ENCODE peak calls at places on chromosomes 4 and X, in seven cellular contexts. X is heart right ventricle; N is lower lobe of right lung; F is SJSA1; V is tibial artery; I is CD4-positive, CD25-positive, alpha-beta regulatory T cell; E is thyroid gland. R is an unnamed sample. For H3K4me1, the result is how much of the 10 kb centered on the place peaks cover.

GRCh38 chr4:82382756-82383155 is 9.0 kb upstream of the HNRNPD start:
- DNase-seq in X (no peak), N (no peak), F (no peak), V (no peak), I (no peak), E (no peak), R (peak)

GRCh38 chrX:10156199-10157031 is at the start of gene CLCN4:
- DNase-seq in X (peak), N (peak), F (peak), V (peak), I (no peak), E (peak), R (peak)

GRCh38 chr4:24659241-24659961 is 75.0 kb upstream of the DHX15 start:
- DNase-seq in X (no peak), N (no peak), F (no peak), V (no peak), I (no peak), E (no peak), R (no peak)

GRCh38 chr4:89137695-89138094 is 26.4 kb downstream of the TIGD2 start:
- DNase-seq in X (no peak), N (no peak), F (no peak), V (no peak), I (no peak), E (no peak), R (no peak)

GRCh38 chrX:109890910-109891502 is 111.9 kb upstream of the TMEM164 start:
- DNase-seq in X (peak), N (peak), F (peak), V (peak), I (peak), E (peak), R (peak)

GRCh38 chr4:156280726-156281125 is 327.1 kb upstream of the CTSO start:
- DNase-seq in X (no peak), N (no peak), F (no peak), V (no peak), I (no peak), E (no peak), R (no peak)

GRCh38 chr4:182555997-182556418 is 312.8 kb downstream of the TENM3 start:
- DNase-seq in X (no peak), N (no peak), F (peak), V (no peak), I (no peak), E (peak), R (no peak)

GRCh38 chr4:66178901-66179300 is 508.6 kb upstream of the EPHA5 start:
- DNase-seq in X (no peak), N (no peak), F (peak), V (no peak), I (no peak), E (no peak), R (no peak)

GRCh38 chr4:168585168-168586091 is 88.6 kb downstream of the PALLD start:
- DNase-seq in X (peak), N (peak), F (peak), V (peak), I (no peak), E (peak), R (peak)

GRCh38 chr4:128315756-128316520 is 28.3 kb upstream of the PGRMC2 start:
- DNase-seq in X (no peak), N (no peak), F (no peak), V (no peak), I (no peak), E (no peak), R (no peak)

GRCh38 chr4:7540216-7540615 is 105.5 kb upstream of the PSAPL1 start:
- DNase-seq in X (no peak), N (no peak), F (no peak), V (no peak), I (no peak), E (no peak), R (no peak)

GRCh38 chr4:55866973-55867574 is 13.6 kb downstream of the EXOC1 start:
- DNase-seq in X (peak), N (no peak), F (no peak), V (no peak), I (peak), E (no peak), R (peak)

GRCh38 chrX:120350458-120351138 is 11.3 kb upstream of the ATP1B4 start:
- DNase-seq in X (no peak), N (no peak), F (no peak), V (no peak), I (no peak), E (no peak), R (no peak)

GRCh38 chr4:67393699-67394281 is 151.5 kb downstream of the CENPC start:
- DNase-seq in X (no peak), N (no peak), F (no peak), V (no peak), I (no peak), E (no peak), R (peak)

GRCh38 chr4:148124512-148124911 is 317.7 kb downstream of the NR3C2 start:
- DNase-seq in X (no peak), N (no peak), F (no peak), V (no peak), I (no peak), E (no peak), R (no peak)

GRCh38 chr4:610411-611261 is 14.7 kb upstream of the PDE6B start:
- DNase-seq in X (no peak), N (no peak), F (no peak), V (no peak), I (no peak), E (no peak), R (no peak)

GRCh38 chrX:108299101-108299591 is 139.1 kb downstream of the COL4A6 start:
- DNase-seq in X (no peak), N (no peak), F (no peak), V (no peak), I (no peak), E (peak), R (no peak)

GRCh38 chrX:1246816-1247215 is 21.8 kb upstream of the CSF2RA start:
- DNase-seq in X (peak), N (peak), F (no peak), V (peak), I (peak), E (peak), R (peak)

GRCh38 chr4:6205973-6206372 is 5.6 kb upstream of the JAKMIP1 start:
- DNase-seq in X (no peak), N (no peak), F (no peak), V (no peak), I (no peak), E (no peak), R (no peak)

GRCh38 chr4:121221608-121222007 is 57.5 kb upstream of the TNIP3 start:
- DNase-seq in X (no peak), N (no peak), F (no peak), V (no peak), I (no peak), E (no peak), R (no peak)

GRCh38 chrX:109847257-109848187 is 114.5 kb upstream of the ACSL4 start:
- DNase-seq in X (no peak), N (no peak), F (no peak), V (no peak), I (no peak), E (no peak), R (no peak)

GRCh38 chrX:101291204-101291603 is at the start of gene TAF7L:
- DNase-seq in X (no peak), N (no peak), F (no peak), V (no peak), I (no peak), E (no peak), R (no peak)

GRCh38 chr4:86043755-86044592 is 315.9 kb downstream of the MAPK10 start:
- DNase-seq in X (peak), N (no peak), F (no peak), V (no peak), I (no peak), E (peak), R (peak)

GRCh38 chrX:136767104-136767941 is 13.4 kb downstream of the ARHGEF6 start:
- DNase-seq in X (peak), N (peak), F (peak), V (peak), I (no peak), E (peak), R (peak)

GRCh38 chrX:136766785-136767103 is 14.0 kb downstream of the ARHGEF6 start:
- DNase-seq in X (no peak), N (no peak), F (no peak), V (no peak), I (no peak), E (no peak), R (no peak)

GRCh38 chrX:136764206-136764605 is 16.5 kb downstream of the ARHGEF6 start:
- DNase-seq in X (no peak), N (no peak), F (no peak), V (no peak), I (no peak), E (no peak), R (no peak)

GRCh38 chrX:136765957-136766356 is 14.8 kb downstream of the ARHGEF6 start:
- DNase-seq in X (no peak), N (no peak), F (no peak), V (no peak), I (no peak), E (no peak), R (no peak)

DNA sequence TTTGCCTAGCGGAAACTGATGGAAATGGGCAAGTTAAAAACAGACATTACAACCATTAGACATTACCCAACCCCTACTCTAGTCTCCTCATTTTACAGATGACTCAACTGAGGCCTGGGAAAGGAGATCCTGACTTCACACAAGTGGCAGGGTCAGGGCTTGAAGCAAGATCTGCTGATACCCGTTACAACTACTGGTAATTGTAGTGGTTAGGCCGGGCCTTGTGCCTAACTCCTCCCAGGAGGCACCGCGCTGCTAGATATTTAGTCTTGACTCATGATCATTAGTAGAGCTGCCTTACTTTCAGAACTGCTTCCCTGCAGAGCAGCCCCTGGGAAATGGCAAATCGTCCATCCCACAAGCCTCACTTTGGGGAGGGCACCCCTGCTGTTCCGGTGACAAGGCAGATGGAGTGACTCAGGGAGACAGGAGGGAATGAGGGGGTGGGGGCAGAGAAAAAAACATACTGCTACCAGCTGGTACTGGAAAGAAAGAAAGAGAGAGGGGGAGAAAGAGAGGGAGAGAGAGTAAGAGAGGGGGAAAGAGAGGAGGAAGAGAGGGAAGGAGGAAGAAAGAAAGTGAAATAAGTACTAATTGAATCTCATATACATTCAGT is 12.2 kb downstream of the ARHGEF6 start:
- DNase-seq in X (no peak), N (peak), F (peak), V (peak), I (no peak), E (peak), R (peak)
- H3K4me3 ChIP-seq in X (peak), N (no peak), F (no peak), V (no peak), I (peak), E (no peak), R (peak)

GRCh38 chr4:153440475-153440874 is 25.7 kb upstream of the TMEM131L start:
- DNase-seq in X (no peak), N (no peak), F (no peak), V (no peak), I (no peak), E (no peak), R (peak)
- H3K4me1 ChIP-seq in X (under half), N (under half), F (under half), V (under half), I (under half), E (under half), R (half or more)

DNA sequence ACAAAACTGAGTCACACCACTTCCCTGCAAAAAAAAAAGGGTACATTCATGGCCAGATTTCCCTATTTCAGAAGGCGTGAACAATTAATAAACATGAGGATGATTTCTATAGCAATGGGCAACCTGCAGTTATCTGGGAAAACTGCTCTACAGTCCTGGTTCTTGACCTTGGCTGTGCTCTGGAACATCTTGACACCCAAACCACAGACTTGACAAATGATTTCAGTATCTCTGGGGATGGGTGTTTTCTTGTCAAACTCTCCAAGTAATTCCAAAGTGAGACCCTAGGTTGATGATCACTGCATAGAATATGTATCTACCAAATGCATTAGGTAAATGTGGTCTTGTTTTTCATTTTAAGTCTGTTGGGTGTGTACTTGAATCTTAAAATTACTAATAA is 2.0 kb downstream of the DAPP1 start:
- DNase-seq in X (no peak), N (no peak), F (no peak), V (no peak), I (no peak), E (no peak), R (no peak)
- H3K4me3 ChIP-seq in X (no peak), N (peak), F (no peak), V (no peak), I (peak), E (no peak), R (peak)

GRCh38 chr4:78560296-78560963 is 8.9 kb downstream of the ANXA3 start:
- DNase-seq in X (peak), N (no peak), F (peak), V (no peak), I (no peak), E (no peak), R (no peak)

GRCh38 chr4:78556655-78557054 is 5.1 kb downstream of the ANXA3 start:
- DNase-seq in X (no peak), N (no peak), F (no peak), V (no peak), I (no peak), E (no peak), R (no peak)

GRCh38 chr4:78561677-78562076 is 10.1 kb downstream of the ANXA3 start:
- DNase-seq in X (no peak), N (no peak), F (no peak), V (no peak), I (no peak), E (peak), R (no peak)

GRCh38 chr4:78557841-78558240 is 6.3 kb downstream of the ANXA3 start:
- DNase-seq in X (no peak), N (no peak), F (no peak), V (no peak), I (no peak), E (no peak), R (no peak)

DNA sequence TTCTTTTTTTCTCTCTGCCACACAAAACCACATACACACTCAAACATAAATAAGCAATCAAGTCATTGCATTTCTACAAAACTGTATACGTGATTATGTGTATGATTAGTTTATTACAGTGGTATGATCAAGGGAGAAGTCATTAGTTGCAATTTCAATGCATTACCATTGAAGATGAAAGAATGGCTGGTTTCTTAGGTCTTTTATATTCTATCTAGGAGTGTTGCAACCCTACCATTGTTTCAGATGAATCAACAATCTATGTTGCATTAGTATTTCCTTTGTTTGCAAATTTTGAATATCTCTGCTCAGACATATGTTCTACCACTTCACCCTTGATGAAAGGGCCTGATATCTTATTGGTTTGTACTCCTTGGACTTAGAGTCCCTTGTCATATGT is 6.9 kb downstream of the ANXA3 start:
- DNase-seq in X (no peak), N (no peak), F (no peak), V (no peak), I (no peak), E (no peak), R (no peak)
- H3K4me1 ChIP-seq in X (under half), N (under half), F (half or more), V (under half), I (under half), E (under half), R (under half)

R was measured in OCI-LY7.